ENCODE peak calls at places on chromosomes 7 and 10, in four cellular contexts. E, W, T and S are unnamed samples.

GRCh38 chr7:137681657-137682562 is 164.9 kb downstream of the DGKI start:
- DNase-seq in E (peak; percentile 78), W (no peak), T (no peak), S (peak; percentile 88)

GRCh38 chr10:49595003-49595712 is 15.0 kb upstream of the SLC18A3 start:
- DNase-seq in E (no peak), W (no peak), T (no peak), S (no peak)

GRCh38 chr7:123746055-123746454 is 2.7 kb downstream of the WASL start:
- DNase-seq in E (no peak), W (no peak), T (peak; percentile 16), S (no peak)

GRCh38 chr7:1659696-1660095 is 10.4 kb upstream of the ELFN1 start:
- DNase-seq in E (no peak), W (no peak), T (no peak), S (peak; percentile 86)

GRCh38 chr7:16235743-16236142 is 185.6 kb downstream of the CRPPA start:
- DNase-seq in E (no peak), W (no peak), T (no peak), S (peak; percentile 3)

GRCh38 chr7:122429926-122430325 is 125.4 kb upstream of the FEZF1 start:
- DNase-seq in E (no peak), W (no peak), T (no peak), S (no peak)

GRCh38 chr7:137987563-137987962 is 14.3 kb downstream of the CREB3L2 start:
- DNase-seq in E (no peak), W (no peak), T (no peak), S (no peak)

GRCh38 chr7:50267525-50268041 is 36.9 kb upstream of the IKZF1 start:
- DNase-seq in E (no peak), W (no peak), T (no peak), S (no peak)

GRCh38 chr7:128830231-128831177 is at the start of gene FLNC:
- DNase-seq in E (peak; percentile 73), W (no peak), T (peak; percentile 74), S (peak; percentile 88)

GRCh38 chr7:107874605-107875446 is 16.2 kb upstream of the DLD start:
- DNase-seq in E (peak; percentile 77), W (peak; percentile 63), T (peak; percentile 57), S (peak; percentile 79)

GRCh38 chr10:114911052-114911697 is 26.8 kb upstream of the TRUB1 start:
- DNase-seq in E (no peak), W (no peak), T (peak; percentile 10), S (no peak)

GRCh38 chr10:71799785-71800453 is 26.6 kb upstream of the VSIR start:
- DNase-seq in E (no peak), W (no peak), T (no peak), S (no peak)

GRCh38 chr7:27346531-27347260 is 104.1 kb downstream of the EVX1 start:
- DNase-seq in E (peak; percentile 49), W (no peak), T (no peak), S (peak; percentile 83)

GRCh38 chr7:128398016-128398840 is 11.6 kb downstream of the IMPDH1 start:
- DNase-seq in E (peak; percentile 61), W (peak; percentile 24), T (peak; percentile 66), S (peak; percentile 21)

GRCh38 chr7:32164341-32164996 is 94.3 kb upstream of the PDE1C start:
- DNase-seq in E (peak; percentile 77), W (no peak), T (peak; percentile 71), S (peak; percentile 66)

GRCh38 chr10:62056660-62057059 is 155.2 kb downstream of the ARID5B start:
- DNase-seq in E (peak; percentile 45), W (no peak), T (no peak), S (no peak)
- H3K4me3 ChIP-seq in E (no peak overlapping the region), W (no peak overlapping the region), T (no peak overlapping the region), S (peak overlapping the region; percentile 75)

GRCh38 chr7:44263342-44264082 is 61.9 kb downstream of the CAMK2B start:
- DNase-seq in E (no peak), W (no peak), T (no peak), S (no peak)
- H3K4me3 ChIP-seq in E (no peak overlapping the region), W (no peak overlapping the region), T (no peak overlapping the region), S (no peak overlapping the region)

GRCh38 chr7:35185908-35186731 is 67.8 kb downstream of the TBX20 start:
- DNase-seq in E (peak; percentile 76), W (no peak), T (peak; percentile 74), S (peak; percentile 64)
- H3K4me3 ChIP-seq in E (peak overlapping the region; percentile 65), W (no peak overlapping the region), T (peak overlapping the region; percentile 56), S (peak overlapping the region; percentile 44)

DNA sequence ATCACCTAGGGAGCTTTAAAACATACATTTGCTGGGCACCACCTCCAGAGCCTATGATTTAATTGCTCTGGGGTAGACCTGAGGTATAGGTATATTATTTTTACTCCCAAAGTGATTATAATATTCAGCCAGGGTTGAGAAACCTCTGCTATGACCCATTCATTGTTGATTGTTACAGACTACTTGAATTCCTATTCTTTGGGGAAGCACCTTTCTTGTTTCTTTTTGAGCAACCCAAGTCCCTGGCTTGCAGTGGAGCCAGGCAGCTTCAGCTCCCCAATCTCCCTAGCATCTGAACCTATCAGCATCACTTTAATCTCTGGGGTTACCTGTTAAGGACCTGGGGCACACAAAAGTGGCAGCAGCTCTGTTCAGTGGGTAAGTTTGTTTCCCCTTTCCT is 8.6 kb downstream of the PRKG1 start:
- DNase-seq in E (no peak), W (no peak), T (no peak), S (no peak)
- H3K4me3 ChIP-seq in E (no peak overlapping the region), W (no peak overlapping the region), T (no peak overlapping the region), S (no peak overlapping the region)

GRCh38 chr10:69337312-69338132 is 59.2 kb downstream of the HK1 start:
- DNase-seq in E (peak; percentile 91), W (no peak), T (no peak), S (peak; percentile 92)
- H3K4me3 ChIP-seq in E (no peak overlapping the region), W (no peak overlapping the region), T (no peak overlapping the region), S (no peak overlapping the region)

DNA sequence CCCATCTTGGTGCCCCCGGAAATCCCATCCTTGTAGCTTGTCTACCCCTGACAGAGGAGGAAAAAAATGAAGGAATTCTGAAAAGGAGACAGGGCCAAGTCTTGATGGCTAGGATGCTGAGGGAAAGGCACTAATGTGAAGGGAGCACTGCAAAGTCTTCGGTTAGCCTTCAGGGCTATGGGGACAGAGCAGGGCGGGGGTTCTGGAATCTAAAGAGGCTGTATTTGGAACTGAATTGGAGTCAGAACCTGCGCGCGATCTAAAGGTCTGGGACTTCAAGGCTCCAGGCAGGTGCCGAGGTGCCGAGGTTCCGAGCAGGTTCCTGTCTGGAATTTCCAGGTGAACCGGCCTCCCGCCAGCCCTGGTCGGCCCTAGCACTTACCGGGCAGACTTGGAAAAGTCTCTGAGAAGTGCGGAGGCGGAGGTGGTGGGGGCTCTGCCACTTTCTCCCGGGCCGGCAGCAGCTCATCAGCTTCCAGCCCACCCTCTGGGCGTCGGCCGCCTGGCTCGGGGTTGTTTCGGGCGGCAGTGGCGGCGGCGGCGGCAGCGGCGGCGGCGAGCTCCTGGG is 781 bp downstream of the GBX1 start:
- DNase-seq in E (no peak), W (no peak), T (no peak), S (no peak)
- H3K4me3 ChIP-seq in E (no peak overlapping the region), W (no peak overlapping the region), T (peak overlapping the region; percentile 64), S (no peak overlapping the region)

DNA sequence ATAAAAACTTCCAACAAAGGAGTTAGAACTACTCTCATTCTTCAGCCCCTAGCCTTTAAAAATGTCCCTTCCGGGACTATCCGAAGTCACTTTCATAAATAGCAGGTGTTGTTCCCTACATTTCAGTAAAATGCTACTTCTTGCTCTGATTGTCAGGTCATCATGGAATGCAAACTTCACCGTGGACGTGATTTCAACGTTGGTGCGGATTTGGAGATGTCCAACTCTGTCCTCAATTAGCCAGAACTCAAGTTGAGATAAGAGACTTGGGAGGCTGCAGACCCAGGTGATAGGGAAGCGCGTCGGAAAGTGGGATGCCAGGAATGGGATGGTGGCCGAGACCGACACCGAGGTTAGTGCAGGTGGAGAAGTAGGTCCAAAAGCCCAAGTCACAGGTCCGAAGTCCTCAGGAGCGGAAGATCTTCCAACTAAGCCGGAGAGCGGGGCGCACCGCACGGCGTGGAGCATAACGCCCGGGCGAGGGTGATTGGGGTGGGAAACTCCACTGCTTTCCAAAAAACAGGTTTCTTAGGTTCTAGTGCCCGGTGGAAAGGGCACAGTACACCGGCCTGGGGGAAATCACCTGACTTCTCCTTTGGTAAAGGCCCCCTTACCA is 11.5 kb upstream of the SPAG6 start:
- DNase-seq in E (no peak), W (no peak), T (peak; percentile 17), S (no peak)
- H3K4me3 ChIP-seq in E (no peak overlapping the region), W (no peak overlapping the region), T (peak overlapping the region; percentile 45), S (no peak overlapping the region)

DNA sequence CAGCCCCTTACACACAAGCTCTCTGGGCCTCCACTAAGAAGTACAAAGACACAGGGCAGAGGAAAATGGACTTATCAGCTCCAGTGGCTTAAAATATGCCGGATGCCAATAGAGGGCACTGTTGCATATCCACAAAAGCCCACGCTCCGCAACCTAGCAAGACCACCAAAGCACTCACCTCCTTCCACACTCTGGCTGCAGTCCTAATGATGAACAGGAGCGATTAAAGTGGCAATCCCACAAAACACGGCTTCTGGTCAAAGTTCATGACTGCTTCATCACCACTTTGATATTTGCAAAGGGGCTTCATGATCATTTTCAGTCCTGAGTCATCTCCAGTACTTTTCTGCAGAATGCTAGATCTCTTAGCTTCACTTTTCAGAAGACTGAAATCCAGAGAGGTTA is 158.3 kb upstream of the ITGB1 start:
- DNase-seq in E (peak; percentile 81), W (peak; percentile 55), T (peak; percentile 79), S (peak; percentile 57)
- H3K4me3 ChIP-seq in E (no peak overlapping the region), W (no peak overlapping the region), T (no peak overlapping the region), S (no peak overlapping the region)

DNA sequence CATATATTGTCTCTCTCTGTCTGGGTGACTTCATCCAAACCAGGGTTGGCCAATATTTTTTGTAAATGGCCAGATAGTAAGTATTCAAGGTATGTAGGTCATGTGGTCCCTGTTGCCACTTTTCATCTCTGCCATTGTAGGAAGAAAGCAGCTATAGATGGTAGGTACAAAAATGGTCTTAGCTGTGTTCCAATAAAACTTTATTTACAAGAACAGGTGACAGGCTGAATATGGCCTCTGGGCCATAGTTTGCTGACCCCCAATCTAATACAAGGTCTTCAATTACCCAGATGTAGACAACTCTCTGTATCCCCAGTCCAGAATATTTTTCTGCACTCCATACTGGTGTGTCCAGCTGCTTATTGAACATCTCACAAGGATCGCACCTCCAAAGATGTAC is 166.2 kb upstream of the FZD8 start:
- DNase-seq in E (no peak), W (no peak), T (no peak), S (no peak)
- H3K4me3 ChIP-seq in E (no peak overlapping the region), W (no peak overlapping the region), T (no peak overlapping the region), S (no peak overlapping the region)